ENCODE peak calls at places on chromosome 3, in four cellular contexts. M, Y, S and U are unnamed samples.

GRCh38 chr3:11668243-11669232 is 24.8 kb upstream of the VGLL4 start:
- DNase-seq in M (no peak), Y (peak; percentile 79), S (no peak), U (no peak)

GRCh38 chr3:30467596-30468238 is 138.7 kb upstream of the TGFBR2 start:
- DNase-seq in M (no peak), Y (peak; percentile 23), S (no peak), U (no peak)

GRCh38 chr3:194205675-194206133 is 69.8 kb downstream of the HES1 start:
- DNase-seq in M (peak; percentile 45), Y (no peak), S (peak; percentile 39), U (no peak)

GRCh38 chr3:170614214-170614966 is 28.5 kb upstream of the SLC7A14 start:
- DNase-seq in M (no peak), Y (peak; percentile 89), S (peak; percentile 6), U (peak; percentile 85)

GRCh38 chr3:188421836-188422540 is 268.0 kb downstream of the LPP start:
- DNase-seq in M (peak; percentile 72), Y (no peak), S (no peak), U (no peak)

GRCh38 chr3:9056581-9056980 is 93.3 kb upstream of the RAD18 start:
- DNase-seq in M (no peak), Y (no peak), S (no peak), U (no peak)

GRCh38 chr3:68972358-68972979 is 40.1 kb upstream of the TAFA4 start:
- DNase-seq in M (peak; percentile 33), Y (peak; percentile 55), S (peak; percentile 44), U (peak; percentile 18)

GRCh38 chr3:102354818-102355515 is 79.8 kb upstream of the ZPLD1 start:
- DNase-seq in M (no peak), Y (no peak), S (peak; percentile 12), U (peak; percentile 48)

GRCh38 chr3:189389346-189389745 is 217.6 kb downstream of the TPRG1 start:
- DNase-seq in M (no peak), Y (no peak), S (no peak), U (no peak)

GRCh38 chr3:121951291-121951690 is 57.1 kb downstream of the SLC15A2 start:
- DNase-seq in M (no peak), Y (no peak), S (no peak), U (no peak)

GRCh38 chr3:124818398-124819150 is 68.6 kb downstream of the ITGB5 start:
- DNase-seq in M (no peak), Y (no peak), S (no peak), U (no peak)

GRCh38 chr3:149588909-149589308 is 68.9 kb downstream of the WWTR1 start:
- DNase-seq in M (no peak), Y (no peak), S (no peak), U (no peak)

GRCh38 chr3:128932516-128933212 is 53.2 kb downstream of the ACAD9 start:
- DNase-seq in M (no peak), Y (no peak), S (no peak), U (no peak)